ENCODE peak calls at places on chromosomes 11 and 22, in four cellular contexts. One of them, this sample, is unnamed.

GRCh38 chr11:69463181-69463891 is 18.1 kb upstream of the LINC01488 start:
- DNase-seq in RWPE2: no peak
- DNase-seq in mesenchymal stem cell: peak; percentile 89
- DNase-seq in IMR-90: peak; percentile 80
- DNase-seq in this sample: peak; percentile 52

GRCh38 chr11:81990659-81991443 is 742.8 kb downstream of the FAM181B start:
- DNase-seq in mesenchymal stem cell: no peak
- DNase-seq in RWPE2: no peak
- DNase-seq in IMR-90: no peak
- DNase-seq in this sample: no peak

GRCh38 chr11:6531267-6531752 is 34.2 kb downstream of the DNHD1 start:
- DNase-seq in RWPE2: no peak
- DNase-seq in IMR-90: peak; percentile 52
- DNase-seq in mesenchymal stem cell: peak; percentile 72
- DNase-seq in this sample: no peak

GRCh38 chr11:114080219-114080618 is 20.7 kb downstream of the ZBTB16 start:
- DNase-seq in RWPE2: no peak
- DNase-seq in IMR-90: no peak
- DNase-seq in mesenchymal stem cell: peak; percentile 87
- DNase-seq in this sample: no peak

GRCh38 chr11:66841861-66842260 is 1.4 kb upstream of the RCE1 start:
- DNase-seq in IMR-90: no peak
- DNase-seq in mesenchymal stem cell: no peak
- DNase-seq in RWPE2: no peak
- DNase-seq in this sample: no peak

GRCh38 chr22:27873476-27873875 is 45.6 kb downstream of the PITPNB start:
- DNase-seq in RWPE2: no peak
- DNase-seq in IMR-90: no peak
- DNase-seq in mesenchymal stem cell: no peak
- DNase-seq in this sample: no peak

GRCh38 chr11:26621147-26621546 is 49.1 kb upstream of the MUC15 start:
- DNase-seq in mesenchymal stem cell: peak; percentile 73
- DNase-seq in IMR-90: peak; percentile 52
- DNase-seq in RWPE2: no peak
- DNase-seq in this sample: peak; percentile 43

GRCh38 chr22:28222976-28223375 is 303.9 kb upstream of the PITPNB start:
- DNase-seq in IMR-90: peak; percentile 64
- DNase-seq in RWPE2: no peak
- DNase-seq in mesenchymal stem cell: peak; percentile 32
- DNase-seq in this sample: no peak

GRCh38 chr22:24088796-24089195 is 77.7 kb downstream of the CABIN1 start:
- DNase-seq in RWPE2: no peak
- DNase-seq in IMR-90: peak; percentile 55
- DNase-seq in mesenchymal stem cell: peak; percentile 13
- DNase-seq in this sample: no peak

GRCh38 chr11:67284811-67285540 is 4.1 kb upstream of the ANKRD13D start:
- DNase-seq in IMR-90: no peak
- DNase-seq in mesenchymal stem cell: no peak
- DNase-seq in RWPE2: no peak
- DNase-seq in this sample: no peak

GRCh38 chr11:133714471-133715375 is 130.6 kb downstream of the SPATA19 start:
- DNase-seq in RWPE2: no peak
- DNase-seq in IMR-90: no peak
- DNase-seq in mesenchymal stem cell: no peak
- DNase-seq in this sample: no peak

GRCh38 chr22:41197808-41198585 is 7.1 kb upstream of the L3MBTL2 start:
- DNase-seq in RWPE2: no peak
- DNase-seq in mesenchymal stem cell: peak; percentile 70
- DNase-seq in IMR-90: no peak
- DNase-seq in this sample: peak; percentile 20

GRCh38 chr11:10450451-10451398 is 4.3 kb upstream of the AMPD3 start:
- DNase-seq in mesenchymal stem cell: peak; percentile 35
- DNase-seq in IMR-90: no peak
- DNase-seq in RWPE2: no peak
- DNase-seq in this sample: no peak

GRCh38 chr11:123073343-123074057 is 11.6 kb upstream of the HSPA8 start:
- DNase-seq in RWPE2: no peak
- DNase-seq in mesenchymal stem cell: no peak
- DNase-seq in IMR-90: no peak
- DNase-seq in this sample: no peak

GRCh38 chr11:117437041-117437790 is 109.6 kb downstream of the CEP164 start:
- DNase-seq in RWPE2: no peak
- DNase-seq in mesenchymal stem cell: no peak
- DNase-seq in IMR-90: no peak
- DNase-seq in this sample: no peak

GRCh38 chr22:36374603-36375024 is 13.2 kb downstream of the MYH9 start:
- DNase-seq in IMR-90: peak; percentile 77
- DNase-seq in mesenchymal stem cell: peak; percentile 60
- DNase-seq in RWPE2: peak; percentile 97
- DNase-seq in this sample: peak; percentile 68

GRCh38 chr11:120815260-120816100 is 208.4 kb upstream of the TBCEL start:
- DNase-seq in IMR-90: no peak
- DNase-seq in mesenchymal stem cell: no peak
- DNase-seq in RWPE2: no peak
- DNase-seq in this sample: no peak

GRCh38 chr11:134654161-134654915 is 242.3 kb upstream of the B3GAT1 start:
- DNase-seq in RWPE2: no peak
- DNase-seq in mesenchymal stem cell: no peak
- DNase-seq in IMR-90: no peak
- DNase-seq in this sample: no peak

GRCh38 chr22:35470903-35471321 is 69.7 kb upstream of the RASD2 start:
- DNase-seq in IMR-90: peak; percentile 33
- DNase-seq in RWPE2: no peak
- DNase-seq in mesenchymal stem cell: peak; percentile 46
- DNase-seq in this sample: no peak

GRCh38 chr11:8283510-8284272 is 20.0 kb upstream of the LMO1 start:
- DNase-seq in mesenchymal stem cell: peak; percentile 18
- DNase-seq in IMR-90: no peak
- DNase-seq in RWPE2: no peak
- DNase-seq in this sample: no peak

GRCh38 chr11:71324788-71325417 is 72.5 kb upstream of the SHANK2 start:
- DNase-seq in IMR-90: no peak
- DNase-seq in RWPE2: peak; percentile 23
- DNase-seq in mesenchymal stem cell: no peak
- DNase-seq in this sample: no peak

GRCh38 chr11:111765320-111765983 is 737 bp downstream of the PPP2R1B start:
- DNase-seq in RWPE2: no peak
- DNase-seq in IMR-90: no peak
- DNase-seq in mesenchymal stem cell: peak; percentile 22
- DNase-seq in this sample: no peak

GRCh38 chr22:41925783-41926460 is 684 bp downstream of the TNFRSF13C start:
- DNase-seq in IMR-90: peak; percentile 34
- DNase-seq in RWPE2: no peak
- DNase-seq in mesenchymal stem cell: peak; percentile 63
- DNase-seq in this sample: peak; percentile 43

GRCh38 chr22:23282089-23282501 is 101.8 kb downstream of the BCR start:
- DNase-seq in mesenchymal stem cell: peak; percentile 12
- DNase-seq in IMR-90: peak; percentile 69
- DNase-seq in RWPE2: peak; percentile 97
- DNase-seq in this sample: peak; percentile 88

GRCh38 chr11:62726156-62727006 is 876 bp downstream of the HNRNPUL2 start:
- DNase-seq in mesenchymal stem cell: no peak
- DNase-seq in IMR-90: no peak
- DNase-seq in RWPE2: no peak
- DNase-seq in this sample: peak; percentile 7

GRCh38 chr11:70675697-70676374 is 277.5 kb downstream of the CTTN start:
- DNase-seq in mesenchymal stem cell: peak; percentile 20
- DNase-seq in RWPE2: no peak
- DNase-seq in IMR-90: no peak
- DNase-seq in this sample: no peak

GRCh38 chr22:42670921-42671709 is 21.9 kb upstream of the CYB5R3 start:
- DNase-seq in RWPE2: no peak
- DNase-seq in IMR-90: no peak
- DNase-seq in mesenchymal stem cell: no peak
- DNase-seq in this sample: no peak

GRCh38 chr11:109783842-109784241 is 309.4 kb upstream of the ZC3H12C start:
- DNase-seq in RWPE2: no peak
- DNase-seq in mesenchymal stem cell: no peak
- DNase-seq in IMR-90: no peak
- DNase-seq in this sample: no peak

GRCh38 chr11:62505112-62505783 is 41.4 kb downstream of the AHNAK start:
- DNase-seq in IMR-90: no peak
- DNase-seq in mesenchymal stem cell: no peak
- DNase-seq in RWPE2: no peak
- DNase-seq in this sample: no peak

GRCh38 chr22:32533265-32534068 is 58.9 kb downstream of the FBXO7 start:
- DNase-seq in mesenchymal stem cell: peak; percentile 87
- DNase-seq in RWPE2: no peak
- DNase-seq in IMR-90: peak; percentile 54
- DNase-seq in this sample: no peak

GRCh38 chr11:116580828-116581227 is 192.0 kb downstream of the BUD13 start:
- DNase-seq in RWPE2: no peak
- DNase-seq in mesenchymal stem cell: no peak
- DNase-seq in IMR-90: no peak
- DNase-seq in this sample: no peak

GRCh38 chr11:65872555-65873279 is at the start of gene EFEMP2:
- DNase-seq in RWPE2: no peak
- DNase-seq in mesenchymal stem cell: peak; percentile 49
- DNase-seq in IMR-90: no peak
- DNase-seq in this sample: peak; percentile 79

GRCh38 chr11:108906826-108907225 is 242.0 kb downstream of the DDX10 start:
- DNase-seq in RWPE2: no peak
- DNase-seq in IMR-90: peak; percentile 40
- DNase-seq in mesenchymal stem cell: no peak
- DNase-seq in this sample: no peak

GRCh38 chr11:12094872-12095800 is 15.3 kb upstream of the MICAL2 start:
- DNase-seq in mesenchymal stem cell: no peak
- DNase-seq in IMR-90: no peak
- DNase-seq in RWPE2: no peak
- DNase-seq in this sample: no peak

GRCh38 chr22:50081426-50082196 is 3.6 kb downstream of the MLC1 start:
- DNase-seq in mesenchymal stem cell: no peak
- DNase-seq in IMR-90: no peak
- DNase-seq in RWPE2: no peak
- DNase-seq in this sample: no peak

GRCh38 chr22:46748948-46749681 is 11.1 kb upstream of the CERK start:
- DNase-seq in IMR-90: peak; percentile 49
- DNase-seq in RWPE2: no peak
- DNase-seq in mesenchymal stem cell: peak; percentile 73
- DNase-seq in this sample: peak; percentile 61

GRCh38 chr11:77884186-77884828 is 63.4 kb downstream of the AAMDC start:
- DNase-seq in IMR-90: peak; percentile 85
- DNase-seq in RWPE2: no peak
- DNase-seq in mesenchymal stem cell: peak; percentile 92
- DNase-seq in this sample: no peak

GRCh38 chr11:77883775-77884174 is 62.8 kb downstream of the AAMDC start:
- DNase-seq in IMR-90: peak; percentile 75
- DNase-seq in RWPE2: no peak
- DNase-seq in mesenchymal stem cell: peak; percentile 78
- DNase-seq in this sample: no peak

GRCh38 chr11:77879218-77879617 is 58.3 kb downstream of the AAMDC start:
- DNase-seq in mesenchymal stem cell: peak; percentile 30
- DNase-seq in IMR-90: peak; percentile 50
- DNase-seq in RWPE2: no peak
- DNase-seq in this sample: peak; percentile 16

GRCh38 chr11:77884829-77885190 is 63.9 kb downstream of the AAMDC start:
- DNase-seq in RWPE2: no peak
- DNase-seq in IMR-90: no peak
- DNase-seq in mesenchymal stem cell: no peak
- DNase-seq in this sample: no peak

GRCh38 chr11:77882396-77882795 is 61.5 kb downstream of the AAMDC start:
- DNase-seq in RWPE2: no peak
- DNase-seq in IMR-90: no peak
- DNase-seq in mesenchymal stem cell: no peak
- DNase-seq in this sample: no peak
- H3K36me3 ChIP-seq in RWPE2: peaks cover 13% of the 10 kb centered on the region
- H3K36me3 ChIP-seq in IMR-90: peaks cover 19% of the 10 kb centered on the region
- H3K36me3 ChIP-seq in mesenchymal stem cell: peaks cover 15% of the 10 kb centered on the region
- H3K36me3 ChIP-seq in this sample: peaks cover 21% of the 10 kb centered on the region

DNA sequence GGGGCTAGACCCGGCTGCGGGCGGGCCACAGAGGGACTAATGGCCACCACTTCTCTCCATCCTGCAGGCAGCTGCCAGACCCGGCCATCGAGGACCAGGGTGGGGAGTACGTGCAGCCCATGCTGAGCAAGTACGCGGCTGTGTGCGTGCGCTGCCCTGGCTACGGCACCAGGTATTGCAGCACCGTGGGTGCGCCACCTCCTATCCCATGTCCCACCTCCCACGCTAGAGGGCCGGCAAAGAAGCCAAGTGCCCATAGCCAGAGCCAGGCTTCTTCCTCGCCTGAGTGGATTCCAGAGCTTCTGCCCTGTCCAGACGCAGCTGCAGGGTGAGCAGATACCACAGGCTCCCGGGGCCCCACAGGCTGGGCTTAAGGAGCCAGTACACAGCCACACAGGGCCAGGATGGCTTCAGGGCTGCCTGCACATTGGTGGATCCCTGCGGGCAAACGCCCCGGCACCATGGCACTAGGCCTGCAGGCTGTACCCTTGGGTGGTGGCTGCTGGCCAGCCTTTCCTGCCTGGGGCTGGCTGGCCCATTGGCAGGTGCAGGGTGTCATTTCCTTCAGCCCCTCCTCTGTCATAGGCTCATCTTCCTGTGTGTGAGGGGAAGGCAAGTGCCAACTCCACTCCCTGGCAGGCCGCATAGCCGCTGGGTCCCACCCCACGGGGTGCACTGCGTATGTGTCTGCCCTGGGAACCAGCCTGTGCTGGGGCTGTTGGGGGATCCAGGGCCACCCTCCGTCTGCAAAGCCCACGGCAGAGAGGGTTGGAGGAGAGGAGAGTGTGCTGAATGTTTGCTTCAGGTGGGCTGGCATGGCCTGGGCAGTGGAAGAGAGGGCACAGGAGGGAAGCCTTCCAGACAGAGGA is 16.5 kb upstream of the DGCR8 start:
- DNase-seq in mesenchymal stem cell: no peak
- DNase-seq in IMR-90: no peak
- DNase-seq in RWPE2: no peak
- DNase-seq in this sample: no peak
- H3K36me3 ChIP-seq in mesenchymal stem cell: peaks cover 61% of the 10 kb centered on the region
- H3K36me3 ChIP-seq in IMR-90: peaks cover 32% of the 10 kb centered on the region
- H3K36me3 ChIP-seq in RWPE2: no peaks in the 10 kb centered on the region
- H3K36me3 ChIP-seq in this sample: peaks cover 11% of the 10 kb centered on the region

DNA sequence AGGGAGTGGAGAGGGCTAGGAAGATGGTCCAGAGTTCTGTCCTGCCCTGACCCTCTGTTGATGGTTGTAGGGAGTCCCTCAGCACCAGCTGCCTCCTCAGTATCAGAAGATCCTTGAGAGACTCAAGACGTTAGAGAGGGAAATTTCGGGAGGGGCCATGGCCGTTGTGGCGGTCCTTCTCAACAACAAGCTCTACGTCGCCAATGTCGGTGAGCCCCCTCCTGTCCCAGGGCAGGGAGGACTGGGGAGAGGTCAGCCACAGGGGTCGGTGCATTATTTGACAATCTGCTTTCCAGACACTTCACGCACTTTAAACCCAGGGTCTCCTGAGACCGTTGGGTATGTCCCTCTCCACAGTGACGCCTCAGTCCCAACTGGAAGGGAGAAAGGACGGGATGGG is 18.1 kb downstream of the TAB1 start:
- DNase-seq in RWPE2: no peak
- DNase-seq in IMR-90: no peak
- DNase-seq in mesenchymal stem cell: no peak
- DNase-seq in this sample: no peak
- H3K36me3 ChIP-seq in RWPE2: peaks cover 55% of the 10 kb centered on the region
- H3K36me3 ChIP-seq in IMR-90: peaks cover 65% of the 10 kb centered on the region
- H3K36me3 ChIP-seq in mesenchymal stem cell: peaks cover 70% of the 10 kb centered on the region
- H3K36me3 ChIP-seq in this sample: peaks cover 19% of the 10 kb centered on the region

GRCh38 chr22:43980579-43980978 is 25.3 kb downstream of the SAMM50 start:
- DNase-seq in RWPE2: no peak
- DNase-seq in mesenchymal stem cell: no peak
- DNase-seq in IMR-90: no peak
- DNase-seq in this sample: no peak
- H3K36me3 ChIP-seq in RWPE2: peaks cover 80% of the 10 kb centered on the region
- H3K36me3 ChIP-seq in mesenchymal stem cell: peaks cover 63% of the 10 kb centered on the region
- H3K36me3 ChIP-seq in IMR-90: peaks cover 57% of the 10 kb centered on the region
- H3K36me3 ChIP-seq in this sample: peaks cover 47% of the 10 kb centered on the region